ENCODE peak calls at places on chromosomes 13 and 19, in nine cellular contexts. N, J, B, E, S, X, V, I and U are unnamed samples.
A peak's percentile ranks its signal among the peaks of the same experiment; 100 is the strongest.

GRCh38 chr19:43809762-43810696 is 7.8 kb upstream of the LYPD5 start:
- DNase-seq in I (no peak), S (peak; percentile 70), V (peak; percentile 50), X (no peak), E (peak; percentile 74), N (no peak), B (no peak), J (no peak), U (peak; percentile 59)

GRCh38 chr13:76293751-76294150 is 592.5 kb downstream of the KCTD12 start:
- DNase-seq in J (no peak), S (peak; percentile 28), X (no peak), E (no peak), B (no peak), V (no peak), N (no peak), I (no peak), U (no peak)

GRCh38 chr19:644789-645188 is 5.1 kb downstream of the FGF22 start:
- DNase-seq in J (no peak), X (no peak), I (no peak), B (no peak), E (no peak), N (no peak), V (no peak), S (no peak), U (no peak)

GRCh38 chr19:19232231-19232630 is 20.5 kb downstream of the NCAN start:
- DNase-seq in E (no peak), I (peak; percentile 13), X (no peak), B (no peak), J (no peak), V (no peak), N (no peak), S (no peak), U (no peak)

GRCh38 chr13:48853381-48854102 is 122.2 kb upstream of the FNDC3A start:
- DNase-seq in I (peak; percentile 68), J (no peak), S (peak; percentile 52), X (no peak), V (no peak), N (no peak), E (peak; percentile 67), B (no peak), U (no peak)

GRCh38 chr19:2170219-2170618 is 6.5 kb downstream of the DOT1L start:
- DNase-seq in X (no peak), I (no peak), S (no peak), N (no peak), J (no peak), E (no peak), B (no peak), V (no peak), U (no peak)

GRCh38 chr19:19591133-19591825 is 27.2 kb downstream of the PBX4 start:
- DNase-seq in B (no peak), S (peak; percentile 99), N (no peak), J (no peak), X (peak; percentile 92), E (peak; percentile 99), I (peak; percentile 86), V (peak; percentile 46), U (peak; percentile 99)

GRCh38 chr19:3145909-3146676 is 10.3 kb downstream of the GNA15 start:
- DNase-seq in V (no peak), J (no peak), E (no peak), S (no peak), I (no peak), B (no peak), N (no peak), X (no peak), U (no peak)

GRCh38 chr13:95552539-95553270 is at the start of gene CLDN10:
- DNase-seq in J (peak; percentile 63), X (no peak), V (no peak), N (peak; percentile 60), S (no peak), B (no peak), I (no peak), E (no peak), U (no peak)

GRCh38 chr13:103275079-103275478 is 208.9 kb upstream of the SLC10A2 start:
- DNase-seq in S (no peak), B (no peak), I (no peak), E (no peak), N (no peak), J (no peak), V (no peak), X (no peak), U (no peak)

GRCh38 chr19:17041994-17042393 is 15.4 kb upstream of the CPAMD8 start:
- DNase-seq in I (no peak), E (peak; percentile 22), J (no peak), N (no peak), X (no peak), S (no peak), B (no peak), V (no peak), U (peak; percentile 11)

GRCh38 chr19:11949201-11949600 is 15.6 kb upstream of the ZNF763 start:
- DNase-seq in V (no peak), X (no peak), S (peak; percentile 9), E (peak; percentile 7), J (no peak), B (no peak), I (no peak), N (no peak), U (no peak)

GRCh38 chr13:43574601-43575000 is 212.2 kb downstream of the ENOX1 start:
- DNase-seq in N (no peak), J (no peak), X (no peak), I (no peak), B (no peak), E (no peak), V (no peak), S (no peak), U (no peak)

GRCh38 chr13:55820817-55821216 is 1319.9 kb upstream of the PRR20A start:
- DNase-seq in J (no peak), S (no peak), V (no peak), X (no peak), B (no peak), E (no peak), N (no peak), I (no peak), U (no peak)

GRCh38 chr13:95115525-95115924 is 185.7 kb downstream of the ABCC4 start:
- DNase-seq in N (no peak), J (no peak), B (no peak), I (no peak), E (no peak), S (peak; percentile 21), V (no peak), X (no peak), U (no peak)

GRCh38 chr19:34904846-34905527 is 21.7 kb upstream of the ZNF30 start:
- DNase-seq in B (no peak), V (no peak), I (no peak), J (no peak), E (no peak), S (no peak), N (no peak), X (no peak), U (no peak)

GRCh38 chr13:100836696-100837095 is 162.1 kb upstream of the TMTC4 start:
- DNase-seq in N (no peak), J (no peak), E (no peak), B (no peak), S (peak; percentile 66), I (peak; percentile 81), V (no peak), X (no peak), U (peak; percentile 44)